ENCODE peak calls at places on chromosome 18, in nine cellular contexts. A, N, L, J, C, I, Q, D and U are unnamed samples.

GRCh38 chr18:8538935-8539334 is 70.3 kb upstream of the RAB12 start:
- DNase-seq in A (no peak), N (no peak), L (no peak), J (no peak), C (no peak), I (no peak), Q (no peak), D (no peak), U (no peak)

GRCh38 chr18:51278045-51278649 is 80.7 kb upstream of the MEX3C start:
- DNase-seq in A (no peak), N (no peak), L (peak), J (peak), C (no peak), I (peak), Q (no peak), D (no peak), U (no peak)

GRCh38 chr18:78976697-78977626 is 2.7 kb upstream of the SALL3 start:
- DNase-seq in A (no peak), N (no peak), L (no peak), J (peak), C (no peak), I (no peak), Q (no peak), D (no peak), U (no peak)

GRCh38 chr18:9323750-9324445 is 10.7 kb upstream of the TWSG1 start:
- DNase-seq in A (no peak), N (peak), L (no peak), J (no peak), C (no peak), I (no peak), Q (no peak), D (no peak), U (peak)

GRCh38 chr18:52541056-52541455 is 201.1 kb downstream of the DCC start:
- DNase-seq in A (no peak), N (no peak), L (no peak), J (no peak), C (no peak), I (no peak), Q (no peak), D (no peak), U (no peak)

GRCh38 chr18:9032519-9032918 is 70.0 kb upstream of the NDUFV2 start:
- DNase-seq in A (no peak), N (no peak), L (no peak), J (no peak), C (no peak), I (no peak), Q (no peak), D (no peak), U (no peak)

GRCh38 chr18:59141294-59142068 is 1.8 kb downstream of the SEC11C start:
- DNase-seq in A (no peak), N (no peak), L (no peak), J (no peak), C (no peak), I (no peak), Q (no peak), D (no peak), U (no peak)

GRCh38 chr18:74856967-74857366 is 259.3 kb downstream of the ZNF407 start:
- DNase-seq in A (no peak), N (no peak), L (no peak), J (no peak), C (no peak), I (no peak), Q (no peak), D (no peak), U (no peak)

GRCh38 chr18:32530947-32531651 is 60.4 kb upstream of the GAREM1 start:
- DNase-seq in A (no peak), N (peak), L (no peak), J (no peak), C (no peak), I (no peak), Q (no peak), D (no peak), U (no peak)

GRCh38 chr18:68847219-68847860 is 49.5 kb downstream of the CCDC102B start:
- DNase-seq in A (no peak), N (peak), L (no peak), J (peak), C (no peak), I (no peak), Q (no peak), D (no peak), U (no peak)

GRCh38 chr18:46452820-46453219 is 204.2 kb downstream of the LOXHD1 start:
- DNase-seq in A (no peak), N (peak), L (no peak), J (no peak), C (no peak), I (no peak), Q (no peak), D (no peak), U (no peak)

GRCh38 chr18:65255417-65255816 is 495.4 kb upstream of the CDH7 start:
- DNase-seq in A (no peak), N (no peak), L (no peak), J (peak), C (no peak), I (no peak), Q (no peak), D (no peak), U (no peak)

GRCh38 chr18:57657566-57657965 is 35.9 kb upstream of the NARS1 start:
- DNase-seq in A (no peak), N (peak), L (peak), J (no peak), C (no peak), I (no peak), Q (no peak), D (no peak), U (no peak)

GRCh38 chr18:68394705-68395104 is 320.2 kb downstream of the TMX3 start:
- DNase-seq in A (no peak), N (peak), L (no peak), J (no peak), C (no peak), I (no peak), Q (no peak), D (no peak), U (no peak)

GRCh38 chr18:54702687-54703086 is 111.6 kb downstream of the DYNAP start:
- DNase-seq in A (no peak), N (peak), L (no peak), J (no peak), C (no peak), I (no peak), Q (no peak), D (no peak), U (no peak)

GRCh38 chr18:71919211-71919610 is 624.9 kb downstream of the CBLN2 start:
- DNase-seq in A (no peak), N (no peak), L (no peak), J (no peak), C (no peak), I (no peak), Q (no peak), D (no peak), U (no peak)

GRCh38 chr18:25662247-25662646 is 310.3 kb upstream of the ZNF521 start:
- DNase-seq in A (no peak), N (no peak), L (no peak), J (no peak), C (no peak), I (no peak), Q (no peak), D (no peak), U (no peak)

GRCh38 chr18:55419939-55420664 is 167.9 kb downstream of the TCF4 start:
- DNase-seq in A (no peak), N (peak), L (no peak), J (no peak), C (no peak), I (no peak), Q (no peak), D (no peak), U (no peak)

GRCh38 chr18:43115076-43116035 is at the start of gene RIT2:
- DNase-seq in A (no peak), N (no peak), L (no peak), J (peak), C (no peak), I (no peak), Q (no peak), D (no peak), U (no peak)

GRCh38 chr18:59381949-59382348 is 22.9 kb upstream of the LMAN1 start:
- DNase-seq in A (no peak), N (no peak), L (no peak), J (no peak), C (no peak), I (no peak), Q (no peak), D (no peak), U (no peak)

GRCh38 chr18:35267161-35267651 is 22.8 kb downstream of the ZSCAN30 start:
- DNase-seq in A (peak), N (peak), L (peak), J (peak), C (peak), I (peak), Q (peak), D (peak), U (no peak)

GRCh38 chr18:46253498-46253897 is 149.3 kb downstream of the HAUS1 start:
- DNase-seq in A (no peak), N (peak), L (peak), J (no peak), C (no peak), I (no peak), Q (no peak), D (no peak), U (no peak)

GRCh38 chr18:80115035-80115434 is 6.0 kb downstream of the ADNP2 start:
- DNase-seq in A (no peak), N (no peak), L (no peak), J (no peak), C (no peak), I (no peak), Q (no peak), D (no peak), U (no peak)

GRCh38 chr18:58676270-58676669 is 5.0 kb downstream of the MALT1 start:
- DNase-seq in A (no peak), N (no peak), L (no peak), J (no peak), C (no peak), I (no peak), Q (no peak), D (no peak), U (no peak)

GRCh38 chr18:31225668-31226067 is 63.0 kb upstream of the DSC1 start:
- DNase-seq in A (no peak), N (no peak), L (no peak), J (peak), C (no peak), I (peak), Q (no peak), D (no peak), U (no peak)
- H3K4me3 ChIP-seq in A (no peak), N (no peak), L (no peak), J (no peak), C (no peak), I (peak), Q (no peak), D (no peak), U (no peak)

DNA sequence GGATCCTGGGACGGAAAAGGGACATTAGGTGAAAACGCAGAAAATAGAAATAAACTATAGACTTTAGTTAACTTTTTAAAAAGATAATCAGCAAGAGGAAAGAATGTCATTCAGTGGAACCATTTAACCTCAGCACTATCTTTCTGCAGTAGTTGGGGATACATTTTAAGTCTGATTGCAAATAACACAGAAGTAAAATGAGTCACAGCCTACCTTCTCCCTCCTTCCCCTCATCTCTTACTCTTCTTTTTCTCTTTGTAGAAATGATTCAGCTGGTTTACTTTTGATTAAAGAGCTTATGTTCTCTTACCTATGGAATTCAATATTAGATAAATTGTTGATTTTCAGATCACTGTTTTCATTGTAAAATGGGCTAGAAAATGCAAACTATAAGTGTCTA is 171.2 kb downstream of the FAM210A start:
- DNase-seq in A (no peak), N (no peak), L (no peak), J (no peak), C (no peak), I (no peak), Q (no peak), D (no peak), U (no peak)
- TF ChIP-seq CTCF in A (no peak), N (no peak), L (no peak), J (no peak), C (no peak), I (no peak), Q (no peak), D (no peak), U (no peak)

GRCh38 chr18:27181726-27182125 is 3.4 kb downstream of the CHST9 start:
- DNase-seq in A (no peak), N (no peak), L (no peak), J (no peak), C (no peak), I (no peak), Q (no peak), D (no peak), U (no peak)
- H3K4me3 ChIP-seq in A (no peak), N (no peak), L (no peak), J (no peak), C (no peak), I (no peak), Q (no peak), D (no peak), U (no peak)

GRCh38 chr18:37282386-37283037 is 283.1 kb downstream of the CELF4 start:
- DNase-seq in A (no peak), N (no peak), L (no peak), J (peak), C (no peak), I (no peak), Q (no peak), D (no peak), U (no peak)
- TF ChIP-seq CTCF in A (no peak), N (peak), L (no peak), J (peak), C (no peak), I (peak), Q (no peak), D (peak), U (peak)

GRCh38 chr18:69956655-69957054 is 9.0 kb upstream of the CD226 start:
- DNase-seq in A (no peak), N (no peak), L (no peak), J (no peak), C (no peak), I (no peak), Q (no peak), D (no peak), U (no peak)
- H3K4me3 ChIP-seq in A (no peak), N (no peak), L (no peak), J (no peak), C (no peak), I (no peak), Q (peak), D (no peak), U (no peak)

GRCh38 chr18:2717407-2717806 is 61.9 kb downstream of the SMCHD1 start:
- DNase-seq in A (no peak), N (no peak), L (no peak), J (no peak), C (no peak), I (no peak), Q (no peak), D (no peak), U (no peak)

GRCh38 chr18:2714140-2714539 is 58.6 kb downstream of the SMCHD1 start:
- DNase-seq in A (no peak), N (no peak), L (no peak), J (no peak), C (no peak), I (no peak), Q (no peak), D (no peak), U (no peak)

GRCh38 chr18:2716394-2717326 is 61.1 kb downstream of the SMCHD1 start:
- DNase-seq in A (no peak), N (no peak), L (no peak), J (no peak), C (no peak), I (peak), Q (no peak), D (no peak), U (no peak)

GRCh38 chr18:2719040-2719439 is 63.5 kb downstream of the SMCHD1 start:
- DNase-seq in A (no peak), N (no peak), L (no peak), J (no peak), C (no peak), I (no peak), Q (no peak), D (no peak), U (no peak)

GRCh38 chr18:2715990-2716389 is 60.5 kb downstream of the SMCHD1 start:
- DNase-seq in A (no peak), N (peak), L (no peak), J (no peak), C (no peak), I (no peak), Q (no peak), D (no peak), U (no peak)
- TF ChIP-seq CTCF in A (no peak), N (no peak), L (no peak), J (no peak), C (no peak), I (no peak), Q (no peak), D (no peak), U (no peak)

GRCh38 chr18:48974304-48975220 is 23.8 kb upstream of the SMAD7 start:
- DNase-seq in A (no peak), N (no peak), L (no peak), J (no peak), C (no peak), I (no peak), Q (no peak), D (no peak), U (no peak)
- H3K4me3 ChIP-seq in A (peak), N (peak), L (peak), J (peak), C (no peak), I (peak), Q (peak), D (peak), U (peak)